ENCODE peak calls at places on chromosomes 13 and 19, in nine cellular contexts. D, V, E, U, A, S, J, M and G are unnamed samples.
A peak's percentile ranks its signal among the peaks of the same experiment; 100 is the strongest.

GRCh38 chr19:4474504-4475136 is 2.5 kb downstream of the HDGFL2 start:
- DNase-seq in D (no peak), V (no peak), E (peak; percentile 45), U (peak; percentile 19), A (no peak), S (no peak), J (peak; percentile 73), M (no peak), G (peak; percentile 19)

GRCh38 chr19:45598267-45599011 is 3.6 kb downstream of the GPR4 start:
- DNase-seq in D (peak; percentile 27), V (no peak), E (no peak), U (no peak), A (no peak), S (no peak), J (peak; percentile 69), M (no peak), G (no peak)

GRCh38 chr13:76886292-76887061 is at the start of gene KCTD12:
- DNase-seq in D (peak; percentile 82), V (peak; percentile 79), E (peak; percentile 76), U (no peak), A (peak; percentile 92), S (peak; percentile 93), J (peak; percentile 94), M (peak; percentile 86), G (no peak)

GRCh38 chr19:12708641-12709040 is 12.2 kb upstream of the FBXW9 start:
- DNase-seq in D (no peak), V (no peak), E (no peak), U (no peak), A (no peak), S (no peak), J (no peak), M (no peak), G (no peak)

GRCh38 chr13:100347941-100348340 is 240.6 kb downstream of the GGACT start:
- DNase-seq in D (no peak), V (no peak), E (no peak), U (no peak), A (no peak), S (no peak), J (peak; percentile 18), M (no peak), G (no peak)

GRCh38 chr13:96781141-96781540 is 213.1 kb downstream of the OXGR1 start:
- DNase-seq in D (no peak), V (no peak), E (peak; percentile 85), U (no peak), A (no peak), S (no peak), J (no peak), M (no peak), G (no peak)

GRCh38 chr19:4059931-4060620 is 6.6 kb downstream of the ZBTB7A start:
- DNase-seq in D (no peak), V (peak; percentile 77), E (no peak), U (no peak), A (peak; percentile 93), S (peak; percentile 90), J (peak; percentile 63), M (peak; percentile 90), G (no peak)

GRCh38 chr19:49116544-49116943 is 2.4 kb downstream of the LIN7B start:
- DNase-seq in D (no peak), V (no peak), E (no peak), U (no peak), A (peak; percentile 62), S (no peak), J (no peak), M (no peak), G (no peak)

GRCh38 chr19:15417699-15418098 is 1.1 kb downstream of the AKAP8L start:
- DNase-seq in D (no peak), V (no peak), E (no peak), U (no peak), A (no peak), S (peak; percentile 62), J (peak; percentile 25), M (no peak), G (no peak)

GRCh38 chr19:23415561-23416191 is 20.4 kb upstream of the ZNF91 start:
- DNase-seq in D (peak; percentile 18), V (no peak), E (no peak), U (no peak), A (peak; percentile 82), S (peak; percentile 52), J (no peak), M (no peak), G (no peak)

GRCh38 chr19:49812452-49812996 is 568 bp downstream of the FUZ start:
- DNase-seq in D (no peak), V (no peak), E (no peak), U (no peak), A (no peak), S (no peak), J (no peak), M (no peak), G (no peak)

GRCh38 chr13:25881946-25882574 is 169.8 kb downstream of the SHISA2 start:
- DNase-seq in D (no peak), V (no peak), E (no peak), U (peak; percentile 11), A (no peak), S (no peak), J (peak; percentile 29), M (no peak), G (no peak)

GRCh38 chr13:97933736-97934135 is 19.7 kb upstream of the IPO5 start:
- DNase-seq in D (no peak), V (no peak), E (peak; percentile 1), U (no peak), A (no peak), S (no peak), J (no peak), M (no peak), G (no peak)

GRCh38 chr19:37977992-37978391 is 71.0 kb downstream of the SIPA1L3 start:
- DNase-seq in D (no peak), V (no peak), E (peak; percentile 81), U (no peak), A (no peak), S (no peak), J (peak; percentile 50), M (no peak), G (no peak)

GRCh38 chr19:47280183-47280797 is 5.6 kb downstream of the INAFM1 start:
- DNase-seq in D (peak; percentile 34), V (peak; percentile 68), E (no peak), U (no peak), A (peak; percentile 77), S (no peak), J (no peak), M (peak; percentile 36), G (no peak)

GRCh38 chr19:10193666-10194499 is 870 bp downstream of the DNMT1 start:
- DNase-seq in D (peak; percentile 56), V (no peak), E (peak; percentile 7), U (no peak), A (no peak), S (no peak), J (peak; percentile 41), M (no peak), G (no peak)

GRCh38 chr13:50969691-50970090 is 60.1 kb downstream of the RNASEH2B start:
- DNase-seq in D (no peak), V (no peak), E (no peak), U (peak; percentile 63), A (peak; percentile 52), S (no peak), J (peak; percentile 19), M (no peak), G (no peak)

GRCh38 chr13:113143466-113144254 is 14.8 kb upstream of the PROZ start:
- DNase-seq in D (no peak), V (no peak), E (no peak), U (no peak), A (no peak), S (no peak), J (no peak), M (no peak), G (no peak)

GRCh38 chr19:29881386-29881785 is 60.7 kb upstream of the URI1 start:
- DNase-seq in D (no peak), V (no peak), E (no peak), U (no peak), A (no peak), S (no peak), J (no peak), M (no peak), G (no peak)

GRCh38 chr13:24203726-24204295 is 43.3 kb downstream of the SPATA13 start:
- DNase-seq in D (peak; percentile 24), V (no peak), E (no peak), U (no peak), A (no peak), S (no peak), J (no peak), M (no peak), G (no peak)

GRCh38 chr19:51607920-51608562 is 22.2 kb downstream of the SIGLEC5 start:
- DNase-seq in D (peak; percentile 18), V (peak; percentile 68), E (peak; percentile 40), U (no peak), A (peak; percentile 89), S (peak; percentile 81), J (peak; percentile 80), M (peak; percentile 39), G (no peak)

GRCh38 chr19:45952691-45953505 is 20.8 kb downstream of the NOVA2 start:
- DNase-seq in D (peak; percentile 34), V (peak; percentile 43), E (no peak), U (no peak), A (peak; percentile 56), S (peak; percentile 65), J (peak; percentile 70), M (peak; percentile 36), G (no peak)

GRCh38 chr19:10981496-10981895 is 20.7 kb downstream of the SMARCA4 start:
- DNase-seq in D (no peak), V (no peak), E (no peak), U (no peak), A (no peak), S (no peak), J (no peak), M (no peak), G (no peak)

GRCh38 chr13:28048768-28049167 is 51.6 kb downstream of the FLT3 start:
- DNase-seq in D (no peak), V (no peak), E (no peak), U (no peak), A (no peak), S (no peak), J (no peak), M (no peak), G (no peak)

GRCh38 chr13:44917589-44918322 is 71.5 kb downstream of the NUFIP1 start:
- DNase-seq in D (peak; percentile 97), V (peak; percentile 96), E (peak; percentile 96), U (peak; percentile 88), A (peak; percentile 99), S (peak; percentile 97), J (peak; percentile 97), M (peak; percentile 98), G (peak; percentile 85)

GRCh38 chr19:15358918-15359317 is 20.7 kb downstream of the AKAP8 start:
- DNase-seq in D (no peak), V (no peak), E (no peak), U (no peak), A (no peak), S (no peak), J (no peak), M (no peak), G (no peak)

GRCh38 chr19:38090561-38090960 is 133.5 kb downstream of the DPF1 start:
- DNase-seq in D (no peak), V (no peak), E (peak; percentile 76), U (no peak), A (no peak), S (no peak), J (no peak), M (no peak), G (no peak)

GRCh38 chr13:66831317-66831716 is 398.8 kb downstream of the PCDH9 start:
- DNase-seq in D (no peak), V (no peak), E (no peak), U (no peak), A (no peak), S (no peak), J (no peak), M (no peak), G (no peak)

GRCh38 chr19:55095260-55096060 is 19.8 kb downstream of the EPS8L1 start:
- DNase-seq in D (no peak), V (no peak), E (no peak), U (no peak), A (no peak), S (no peak), J (no peak), M (no peak), G (no peak)

GRCh38 chr19:42433503-42434260 is 6.5 kb upstream of the LIPE start:
- DNase-seq in D (peak; percentile 60), V (peak; percentile 75), E (peak; percentile 86), U (peak; percentile 39), A (peak; percentile 95), S (peak; percentile 91), J (peak; percentile 82), M (peak; percentile 46), G (no peak)

GRCh38 chr13:22077205-22077683 is 406.4 kb downstream of the FGF9 start:
- DNase-seq in D (no peak), V (no peak), E (no peak), U (no peak), A (no peak), S (no peak), J (no peak), M (no peak), G (no peak)